ENCODE peak calls at places on chromosomes 3 and 15, in seven cellular contexts. One of them, this sample, is unnamed.

GRCh38 chr15:78129098-78130011 is 1.9 kb downstream of the CIB2 start:
- DNase-seq in substantia nigra: no peak
- DNase-seq in fibroblast of pulmonary artery: no peak
- DNase-seq in effector memory CD4-positive, alpha-beta T cell: no peak
- DNase-seq in adrenal gland: peak; percentile 47
- DNase-seq in effector memory CD8-positive, alpha-beta T cell: no peak
- DNase-seq in astrocyte of the spinal cord: no peak
- DNase-seq in this sample: no peak

GRCh38 chr3:55160241-55160877 is 232.5 kb upstream of the LRTM1 start:
- DNase-seq in substantia nigra: no peak
- DNase-seq in fibroblast of pulmonary artery: peak; percentile 95
- DNase-seq in effector memory CD4-positive, alpha-beta T cell: no peak
- DNase-seq in adrenal gland: peak; percentile 22
- DNase-seq in effector memory CD8-positive, alpha-beta T cell: no peak
- DNase-seq in astrocyte of the spinal cord: peak; percentile 100
- DNase-seq in this sample: peak; percentile 99

GRCh38 chr3:108602249-108602934 is 12.9 kb downstream of the DZIP3 start:
- DNase-seq in substantia nigra: no peak
- DNase-seq in fibroblast of pulmonary artery: no peak
- DNase-seq in effector memory CD4-positive, alpha-beta T cell: peak; percentile 1
- DNase-seq in adrenal gland: no peak
- DNase-seq in effector memory CD8-positive, alpha-beta T cell: peak; percentile 49
- DNase-seq in astrocyte of the spinal cord: no peak
- DNase-seq in this sample: no peak

GRCh38 chr15:80569656-80570055 is 125.5 kb upstream of the ABHD17C start:
- DNase-seq in substantia nigra: no peak
- DNase-seq in fibroblast of pulmonary artery: no peak
- DNase-seq in effector memory CD4-positive, alpha-beta T cell: no peak
- DNase-seq in adrenal gland: no peak
- DNase-seq in effector memory CD8-positive, alpha-beta T cell: no peak
- DNase-seq in astrocyte of the spinal cord: no peak
- DNase-seq in this sample: no peak

GRCh38 chr3:147654827-147655226 is 245.7 kb downstream of the ZIC1 start:
- DNase-seq in substantia nigra: no peak
- DNase-seq in fibroblast of pulmonary artery: peak; percentile 11
- DNase-seq in effector memory CD4-positive, alpha-beta T cell: no peak
- DNase-seq in adrenal gland: no peak
- DNase-seq in effector memory CD8-positive, alpha-beta T cell: no peak
- DNase-seq in astrocyte of the spinal cord: peak; percentile 80
- DNase-seq in this sample: no peak

GRCh38 chr15:85445361-85445760 is 65.0 kb downstream of the AKAP13 start:
- DNase-seq in substantia nigra: no peak
- DNase-seq in fibroblast of pulmonary artery: no peak
- DNase-seq in effector memory CD4-positive, alpha-beta T cell: no peak
- DNase-seq in adrenal gland: no peak
- DNase-seq in effector memory CD8-positive, alpha-beta T cell: no peak
- DNase-seq in astrocyte of the spinal cord: no peak
- DNase-seq in this sample: no peak

GRCh38 chr3:168974628-168975403 is 688.7 kb downstream of the MECOM start:
- DNase-seq in substantia nigra: no peak
- DNase-seq in fibroblast of pulmonary artery: no peak
- DNase-seq in effector memory CD4-positive, alpha-beta T cell: no peak
- DNase-seq in adrenal gland: no peak
- DNase-seq in effector memory CD8-positive, alpha-beta T cell: no peak
- DNase-seq in astrocyte of the spinal cord: no peak
- DNase-seq in this sample: no peak

GRCh38 chr3:53486961-53487654 is 7.3 kb upstream of the CACNA1D start:
- DNase-seq in substantia nigra: no peak
- DNase-seq in fibroblast of pulmonary artery: no peak
- DNase-seq in effector memory CD4-positive, alpha-beta T cell: no peak
- DNase-seq in adrenal gland: no peak
- DNase-seq in effector memory CD8-positive, alpha-beta T cell: no peak
- DNase-seq in astrocyte of the spinal cord: no peak
- DNase-seq in this sample: no peak

GRCh38 chr3:47762233-47762632 is 19.5 kb downstream of the SMARCC1 start:
- DNase-seq in substantia nigra: no peak
- DNase-seq in fibroblast of pulmonary artery: peak; percentile 18
- DNase-seq in effector memory CD4-positive, alpha-beta T cell: no peak
- DNase-seq in adrenal gland: no peak
- DNase-seq in effector memory CD8-positive, alpha-beta T cell: no peak
- DNase-seq in astrocyte of the spinal cord: no peak
- DNase-seq in this sample: no peak

This sample was measured in fibroblast of villous mesenchyme.